ENCODE peak calls at places on chromosome 20, in four cellular contexts. D is H9, E is uterus, L is fibroblast of lung. U is an unnamed sample.

GRCh38 chr20:63082308-63082938 is 75.7 kb upstream of the BHLHE23 start:
- DNase-seq in D (peak; percentile 66), E (no peak), L (peak; percentile 27), U (no peak)

GRCh38 chr20:25308671-25309394 is 60.9 kb downstream of the PYGB start:
- DNase-seq in E (no peak), D (no peak), L (peak; percentile 79), U (no peak)

GRCh38 chr20:49508435-49509199 is 26.1 kb upstream of the KCNB1 start:
- DNase-seq in D (peak; percentile 39), E (no peak), L (peak; percentile 40), U (no peak)

GRCh38 chr20:4108495-4109306 is 93.3 kb upstream of the RNF24 start:
- DNase-seq in D (peak; percentile 86), L (peak; percentile 75), E (peak; percentile 60), U (peak; percentile 52)

GRCh38 chr20:37880726-37881591 is 22.0 kb upstream of the VSTM2L start:
- DNase-seq in D (no peak), E (no peak), L (no peak), U (no peak)

GRCh38 chr20:60962367-60963045 is 289.6 kb upstream of the CDH4 start:
- DNase-seq in E (no peak), D (no peak), L (no peak), U (no peak)

GRCh38 chr20:49245921-49246740 is 26.9 kb downstream of the DDX27 start:
- DNase-seq in E (no peak), L (peak; percentile 47), D (peak; percentile 43), U (no peak)

GRCh38 chr20:4073852-4074741 is 58.7 kb upstream of the RNF24 start:
- DNase-seq in D (no peak), E (no peak), L (no peak), U (no peak)

GRCh38 chr20:48750941-48751620 is 76.7 kb downstream of the PREX1 start:
- DNase-seq in D (peak; percentile 94), L (peak; percentile 22), E (no peak), U (peak; percentile 64)

DNA sequence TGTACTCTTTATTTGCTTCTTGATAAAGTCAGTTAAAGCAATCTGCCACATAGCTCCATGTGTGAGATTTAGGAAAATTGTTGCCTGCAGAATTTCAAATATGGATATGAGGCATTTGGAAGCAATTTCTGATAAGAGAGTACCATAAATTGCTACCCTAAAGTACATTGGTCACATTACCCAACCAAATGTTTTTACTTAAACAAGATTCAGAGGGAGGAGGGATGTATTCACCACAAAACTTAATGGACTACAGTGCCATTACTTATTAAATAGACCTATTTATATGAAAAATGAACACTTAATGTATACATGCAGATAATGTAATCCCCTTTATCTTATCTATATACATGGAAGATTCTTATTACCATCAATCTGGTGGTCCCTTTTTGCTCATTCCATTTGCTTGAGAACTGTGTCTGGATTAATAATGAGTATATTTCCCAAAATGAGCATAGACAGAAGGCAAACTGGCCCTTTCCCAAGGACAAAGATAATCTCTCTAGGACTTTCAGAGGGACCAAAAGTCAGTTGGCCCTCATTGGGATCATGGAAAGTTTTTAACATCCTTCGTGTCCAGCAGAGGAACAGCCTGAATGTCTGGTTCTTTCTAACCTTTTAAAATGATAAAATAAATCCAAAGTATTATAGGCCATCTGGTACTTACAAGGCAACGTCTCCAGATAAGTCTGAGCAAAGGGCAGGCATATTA is 526.4 kb downstream of the CBLN4 start:
- DNase-seq in L (no peak), D (no peak), E (no peak), U (no peak)
- H3K9me3 ChIP-seq in L (no peaks in the 10 kb centered on the region), D (no peaks in the 10 kb centered on the region), E (no peaks in the 10 kb centered on the region), U (no peaks in the 10 kb centered on the region)

GRCh38 chr20:36065427-36065998 is 89.0 kb upstream of the EPB41L1 start:
- DNase-seq in E (no peak), D (peak; percentile 34), L (no peak), U (no peak)
- H3K27ac ChIP-seq in E (no peak overlapping the region), D (no peak overlapping the region), L (peak overlapping the region; percentile 73), U (no peak overlapping the region)

DNA sequence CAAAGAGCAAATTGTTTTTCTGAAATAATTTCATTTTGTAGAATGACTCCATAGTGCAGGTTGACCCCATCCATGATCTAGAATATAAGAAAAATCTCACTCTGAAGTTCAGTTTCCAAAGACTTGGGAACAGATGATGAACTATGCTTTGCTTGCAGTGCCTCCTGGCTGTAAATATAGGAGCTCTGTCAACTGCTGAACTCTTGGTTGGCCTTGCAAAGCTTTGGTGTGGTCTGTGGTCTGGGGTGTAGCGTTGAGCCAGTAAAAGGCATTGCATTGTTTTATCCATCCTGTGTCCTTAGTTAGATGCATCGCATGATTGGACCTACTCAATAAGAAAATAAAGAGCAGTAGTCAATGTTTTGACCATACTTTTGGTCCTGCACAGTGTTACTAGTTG is 104.0 kb downstream of the PLCB4 start:
- DNase-seq in E (no peak), L (peak; percentile 44), D (no peak), U (no peak)
- TF ChIP-seq CTCF in E (peak; percentile 9), L (peak; percentile 22), D (peak; percentile 37), U (no peak)

GRCh38 chr20:47071646-47072185 is 177.1 kb downstream of the EYA2 start:
- DNase-seq in D (no peak), E (no peak), L (no peak), U (no peak)
- H3K9me3 ChIP-seq in D (peaks cover 12% of the 10 kb centered on the region), E (peaks cover 6% of the 10 kb centered on the region), L (no peaks in the 10 kb centered on the region), U (no peaks in the 10 kb centered on the region)

GRCh38 chr20:57470212-57470522 is 54.8 kb downstream of the CTCFL start:
- DNase-seq in D (no peak), E (no peak), L (no peak), U (no peak)
- H3K27ac ChIP-seq in D (no peak overlapping the region), E (no peak overlapping the region), L (no peak overlapping the region), U (no peak overlapping the region)

GRCh38 chr20:951384-952169 is 35.4 kb upstream of the ANGPT4 start:
- DNase-seq in L (no peak), D (no peak), E (no peak), U (no peak)
- TF ChIP-seq CTCF in L (no peak), D (no peak), E (no peak), U (no peak)

U was measured in CD8-positive, alpha-beta T cell.